ENCODE peak calls at places on chromosomes 7 and 10, in seven cellular contexts. V is neural progenitor cell, W is transverse colon, D is heart left ventricle, A is suprapubic skin, B is AG04450, K is upper lobe of left lung. T is an unnamed sample.
A peak's percentile ranks its signal among the peaks of the same experiment; 100 is the strongest.

GRCh38 chr10:113930482-113931057 is 76.1 kb downstream of the NHLRC2 start:
- DNase-seq in V (no peak), W (no peak), D (no peak), A (no peak), B (no peak), K (no peak), T (no peak)

GRCh38 chr7:55255501-55256445 is 109.4 kb upstream of the LANCL2 start:
- DNase-seq in V (peak; percentile 88), W (peak; percentile 87), D (peak; percentile 87), A (peak; percentile 90), B (peak; percentile 32), K (peak; percentile 97), T (peak; percentile 90)

GRCh38 chr10:132471125-132471451 is 66.5 kb upstream of the INPP5A start:
- DNase-seq in V (no peak), W (no peak), D (peak; percentile 9), A (peak; percentile 64), B (no peak), K (no peak), T (no peak)

GRCh38 chr10:114604357-114605129 is 53.5 kb downstream of the ABLIM1 start:
- DNase-seq in V (no peak), W (no peak), D (no peak), A (no peak), B (no peak), K (no peak), T (no peak)

GRCh38 chr7:129767120-129768011 is 155.8 kb downstream of the NRF1 start:
- DNase-seq in V (no peak), W (no peak), D (no peak), A (no peak), B (no peak), K (no peak), T (no peak)

GRCh38 chr10:31761156-31761555 is 167.5 kb downstream of the ARHGAP12 start:
- DNase-seq in V (no peak), W (no peak), D (no peak), A (no peak), B (no peak), K (no peak), T (no peak)

GRCh38 chr7:132441935-132442334 is 134.3 kb downstream of the PLXNA4 start:
- DNase-seq in V (no peak), W (no peak), D (peak; percentile 70), A (no peak), B (no peak), K (no peak), T (no peak)

GRCh38 chr10:33822774-33823173 is 488.3 kb upstream of the NRP1 start:
- DNase-seq in V (no peak), W (no peak), D (no peak), A (no peak), B (no peak), K (no peak), T (no peak)

GRCh38 chr10:129085821-129086220 is 381.2 kb upstream of the MGMT start:
- DNase-seq in V (no peak), W (no peak), D (no peak), A (no peak), B (no peak), K (no peak), T (no peak)

GRCh38 chr7:20344396-20344795 is 13.7 kb downstream of the ITGB8 start:
- DNase-seq in V (no peak), W (no peak), D (no peak), A (no peak), B (no peak), K (no peak), T (no peak)

GRCh38 chr7:92461027-92462003 is 14.0 kb downstream of the GATAD1 start:
- DNase-seq in V (peak; percentile 46), W (peak; percentile 25), D (no peak), A (no peak), B (no peak), K (no peak), T (no peak)

GRCh38 chr7:91718071-91718470 is 162.4 kb downstream of the MTERF1 start:
- DNase-seq in V (no peak), W (no peak), D (no peak), A (no peak), B (no peak), K (no peak), T (no peak)

GRCh38 chr7:1590476-1590875 is 20.6 kb upstream of the PSMG3 start:
- DNase-seq in V (no peak), W (no peak), D (no peak), A (no peak), B (no peak), K (no peak), T (no peak)

GRCh38 chr10:79185067-79185774 is 116.5 kb downstream of the ZMIZ1 start:
- DNase-seq in V (peak; percentile 62), W (no peak), D (no peak), A (no peak), B (no peak), K (no peak), T (no peak)

GRCh38 chr10:86659721-86660438 is 5.5 kb downstream of the OPN4 start:
- DNase-seq in V (no peak), W (no peak), D (peak; percentile 11), A (peak; percentile 71), B (no peak), K (peak; percentile 71), T (no peak)

GRCh38 chr7:98200364-98200763 is 10.9 kb upstream of the BHLHA15 start:
- DNase-seq in V (no peak), W (no peak), D (no peak), A (no peak), B (no peak), K (no peak), T (no peak)

GRCh38 chr7:141571059-141571458 is 19.8 kb downstream of the AGK start:
- DNase-seq in V (no peak), W (no peak), D (no peak), A (no peak), B (no peak), K (no peak), T (no peak)

GRCh38 chr7:44277391-44277790 is 48.0 kb downstream of the CAMK2B start:
- DNase-seq in V (no peak), W (no peak), D (peak; percentile 12), A (peak; percentile 66), B (no peak), K (peak; percentile 47), T (no peak)

GRCh38 chr10:18607979-18608378 is 43.4 kb downstream of the NSUN6 start:
- DNase-seq in V (no peak), W (no peak), D (no peak), A (no peak), B (no peak), K (no peak), T (no peak)

GRCh38 chr10:132062181-132062515 is 3.6 kb upstream of the JAKMIP3 start:
- DNase-seq in V (no peak), W (no peak), D (no peak), A (peak; percentile 41), B (no peak), K (no peak), T (no peak)

GRCh38 chr7:98254951-98255610 is 3.0 kb upstream of the TECPR1 start:
- DNase-seq in V (no peak), W (no peak), D (no peak), A (no peak), B (no peak), K (no peak), T (no peak)

GRCh38 chr7:140312141-140312846 is 86.0 kb downstream of the SLC37A3 start:
- DNase-seq in V (no peak), W (no peak), D (no peak), A (no peak), B (no peak), K (no peak), T (no peak)

GRCh38 chr7:105261689-105262088 is 127.0 kb downstream of the SRPK2 start:
- DNase-seq in V (no peak), W (peak; percentile 16), D (no peak), A (no peak), B (no peak), K (no peak), T (no peak)

DNA sequence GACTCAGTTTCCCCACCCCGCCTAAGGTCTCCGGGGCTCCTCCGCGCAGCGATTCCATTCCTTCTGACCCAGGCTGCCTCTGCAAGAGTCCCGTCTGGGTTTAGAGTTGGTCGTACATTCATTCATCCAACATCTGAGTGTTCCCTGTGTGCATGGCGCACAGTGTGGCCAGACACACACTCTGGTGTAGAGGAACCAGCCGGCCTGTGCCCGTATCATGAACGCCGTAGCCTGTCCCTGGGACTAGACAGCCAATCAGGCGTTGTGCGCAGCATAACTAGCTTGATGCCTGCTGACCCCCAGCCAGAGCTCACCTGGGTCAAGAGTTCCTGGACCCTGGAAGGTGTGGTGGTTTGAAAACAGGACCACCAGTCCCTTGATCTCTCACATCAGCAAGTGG is 20.9 kb upstream of the PDGFA start:
- DNase-seq in V (no peak), W (no peak), D (no peak), A (no peak), B (no peak), K (peak; percentile 25), T (no peak)
- H3K27ac ChIP-seq in V (no peak overlapping the region), W (peak overlapping the region; percentile 87), D (no peak overlapping the region), A (no peak overlapping the region), B (no peak overlapping the region), K (no peak overlapping the region), T (no peak overlapping the region)

DNA sequence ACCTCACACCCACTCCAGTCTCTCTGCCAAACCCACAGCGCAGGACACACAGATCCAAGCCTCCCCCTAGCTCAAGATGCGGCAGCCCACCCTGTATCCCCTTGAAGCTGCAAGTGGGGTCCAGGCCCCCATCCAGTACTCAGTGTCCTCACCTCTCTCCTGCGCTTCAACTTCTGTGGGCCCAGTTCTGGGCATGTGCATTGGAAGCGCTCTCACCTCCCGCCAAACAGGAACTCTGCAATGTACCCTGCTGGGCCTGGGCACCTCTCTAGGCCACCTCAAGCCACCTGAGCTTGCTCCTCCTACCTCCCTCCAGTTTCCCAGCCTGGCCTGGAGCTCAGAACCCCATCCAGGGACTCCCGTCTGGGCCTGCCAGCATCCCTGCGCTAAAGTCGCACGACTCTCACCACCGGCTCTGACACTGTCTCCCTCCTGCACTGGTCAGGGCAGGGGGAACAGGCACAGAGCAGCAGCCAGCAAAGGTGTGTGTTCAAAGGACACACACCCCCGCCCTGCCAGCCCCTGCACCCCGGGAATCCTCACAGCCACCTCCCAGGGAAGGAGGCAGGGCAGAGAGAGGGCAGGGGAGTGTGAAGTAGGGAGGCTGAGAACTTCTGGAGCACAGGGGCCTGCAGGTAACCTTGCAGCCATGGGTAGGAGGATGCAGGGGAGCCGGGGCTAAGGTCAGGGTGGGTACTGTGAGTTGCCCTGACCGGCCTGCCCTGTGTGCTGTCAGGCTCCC is 51.7 kb upstream of the MSMB start:
- DNase-seq in V (no peak), W (no peak), D (no peak), A (no peak), B (no peak), K (peak; percentile 37), T (no peak)
- TF ChIP-seq CTCF in V (no peak), W (no peak), D (no peak), A (no peak), B (no peak), K (no peak), T (no peak)

GRCh38 chr7:151424799-151425198 is 15.0 kb upstream of the WDR86 start:
- DNase-seq in V (no peak), W (no peak), D (no peak), A (no peak), B (no peak), K (no peak), T (no peak)
- H3K27ac ChIP-seq in V (no peak overlapping the region), W (no peak overlapping the region), D (no peak overlapping the region), A (no peak overlapping the region), B (peak overlapping the region; percentile 91), K (no peak overlapping the region), T (peak overlapping the region; percentile 90)

DNA sequence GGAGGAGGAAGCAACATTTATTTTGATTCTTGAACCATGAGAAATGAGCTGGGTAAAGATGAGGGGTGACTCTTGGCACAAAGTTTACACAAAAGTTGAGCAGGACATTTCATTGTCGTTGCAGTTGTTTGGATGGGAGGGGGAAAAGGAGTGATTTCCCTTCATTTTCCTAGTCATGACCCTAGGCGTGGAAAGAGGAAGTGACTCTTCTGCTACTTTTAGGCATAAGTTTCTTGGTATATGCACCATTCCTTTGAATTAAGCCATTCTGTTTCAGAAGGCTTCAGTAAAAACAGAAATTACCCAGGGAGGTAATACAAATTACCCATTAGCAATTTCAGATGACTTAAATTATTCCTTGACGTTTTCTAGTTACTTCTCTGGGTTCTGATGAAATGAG is 113.9 kb upstream of the FAM171A1 start:
- DNase-seq in V (no peak), W (no peak), D (no peak), A (no peak), B (no peak), K (no peak), T (no peak)
- TF ChIP-seq CTCF in V (no peak), W (no peak), D (no peak), A (no peak), B (no peak), K (no peak), T (no peak)